ENCODE peak calls at places on chromosomes 16 and 17, in seven cellular contexts. One of them, this sample, is unnamed.

GRCh38 chr17:77349976-77350830 is 209.4 kb downstream of the SEC14L1 start:
- DNase-seq in lower leg skin: peak; percentile 16
- DNase-seq in DND-41: no peak
- DNase-seq in M059J: no peak
- DNase-seq in hippocampal formation: no peak
- DNase-seq in CD8-positive, alpha-beta T cell: no peak
- DNase-seq in stimulated activated CD8-positive, alpha-beta memory T cell treated with anti-CD3 and anti-CD28 coated beads, Interleukin-4, amount 100 ng/mL, for 1 hour: no peak
- DNase-seq in this sample: no peak

GRCh38 chr16:88466175-88466862 is 13.2 kb downstream of the ZFPM1 start:
- DNase-seq in DND-41: no peak
- DNase-seq in hippocampal formation: no peak
- DNase-seq in M059J: no peak
- DNase-seq in CD8-positive, alpha-beta T cell: peak; percentile 38
- DNase-seq in lower leg skin: no peak
- DNase-seq in stimulated activated CD8-positive, alpha-beta memory T cell treated with anti-CD3 and anti-CD28 coated beads, Interleukin-4, amount 100 ng/mL, for 1 hour: no peak
- DNase-seq in this sample: no peak

GRCh38 chr16:1342526-1343427 is 8.9 kb downstream of the TSR3 start:
- DNase-seq in DND-41: peak; percentile 99
- DNase-seq in lower leg skin: peak; percentile 92
- DNase-seq in hippocampal formation: peak; percentile 75
- DNase-seq in stimulated activated CD8-positive, alpha-beta memory T cell treated with anti-CD3 and anti-CD28 coated beads, Interleukin-4, amount 100 ng/mL, for 1 hour: peak; percentile 90
- DNase-seq in M059J: peak; percentile 86
- DNase-seq in CD8-positive, alpha-beta T cell: peak; percentile 98
- DNase-seq in this sample: peak; percentile 99

GRCh38 chr17:37081287-37081686 is 132.5 kb downstream of the AATF start:
- DNase-seq in lower leg skin: no peak
- DNase-seq in CD8-positive, alpha-beta T cell: no peak
- DNase-seq in stimulated activated CD8-positive, alpha-beta memory T cell treated with anti-CD3 and anti-CD28 coated beads, Interleukin-4, amount 100 ng/mL, for 1 hour: no peak
- DNase-seq in hippocampal formation: no peak
- DNase-seq in DND-41: no peak
- DNase-seq in M059J: no peak
- DNase-seq in this sample: no peak

GRCh38 chr17:31130286-31131224 is 35.8 kb downstream of the NF1 start:
- DNase-seq in hippocampal formation: no peak
- DNase-seq in stimulated activated CD8-positive, alpha-beta memory T cell treated with anti-CD3 and anti-CD28 coated beads, Interleukin-4, amount 100 ng/mL, for 1 hour: no peak
- DNase-seq in CD8-positive, alpha-beta T cell: no peak
- DNase-seq in M059J: no peak
- DNase-seq in DND-41: no peak
- DNase-seq in lower leg skin: no peak
- DNase-seq in this sample: no peak

GRCh38 chr17:12664252-12664651 is 1.4 kb upstream of the MYOCD start:
- DNase-seq in CD8-positive, alpha-beta T cell: no peak
- DNase-seq in DND-41: no peak
- DNase-seq in stimulated activated CD8-positive, alpha-beta memory T cell treated with anti-CD3 and anti-CD28 coated beads, Interleukin-4, amount 100 ng/mL, for 1 hour: no peak
- DNase-seq in M059J: no peak
- DNase-seq in lower leg skin: no peak
- DNase-seq in hippocampal formation: no peak
- DNase-seq in this sample: no peak

GRCh38 chr17:78341559-78342437 is 18.1 kb downstream of the SOCS3 start:
- DNase-seq in CD8-positive, alpha-beta T cell: no peak
- DNase-seq in DND-41: no peak
- DNase-seq in lower leg skin: no peak
- DNase-seq in hippocampal formation: peak; percentile 74
- DNase-seq in stimulated activated CD8-positive, alpha-beta memory T cell treated with anti-CD3 and anti-CD28 coated beads, Interleukin-4, amount 100 ng/mL, for 1 hour: no peak
- DNase-seq in M059J: peak; percentile 81
- DNase-seq in this sample: peak; percentile 81

GRCh38 chr16:84166796-84167695 is 19.8 kb downstream of the TAF1C start:
- DNase-seq in M059J: no peak
- DNase-seq in DND-41: no peak
- DNase-seq in hippocampal formation: no peak
- DNase-seq in CD8-positive, alpha-beta T cell: no peak
- DNase-seq in stimulated activated CD8-positive, alpha-beta memory T cell treated with anti-CD3 and anti-CD28 coated beads, Interleukin-4, amount 100 ng/mL, for 1 hour: no peak
- DNase-seq in lower leg skin: no peak
- DNase-seq in this sample: no peak

GRCh38 chr17:37107406-37108083 is 158.8 kb downstream of the AATF start:
- DNase-seq in lower leg skin: no peak
- DNase-seq in stimulated activated CD8-positive, alpha-beta memory T cell treated with anti-CD3 and anti-CD28 coated beads, Interleukin-4, amount 100 ng/mL, for 1 hour: no peak
- DNase-seq in DND-41: no peak
- DNase-seq in CD8-positive, alpha-beta T cell: no peak
- DNase-seq in M059J: no peak
- DNase-seq in hippocampal formation: peak; percentile 54
- DNase-seq in this sample: no peak

GRCh38 chr17:42192189-42193126 is 1.8 kb downstream of the GHDC start:
- DNase-seq in lower leg skin: no peak
- DNase-seq in M059J: no peak
- DNase-seq in CD8-positive, alpha-beta T cell: no peak
- DNase-seq in stimulated activated CD8-positive, alpha-beta memory T cell treated with anti-CD3 and anti-CD28 coated beads, Interleukin-4, amount 100 ng/mL, for 1 hour: no peak
- DNase-seq in hippocampal formation: no peak
- DNase-seq in DND-41: no peak
- DNase-seq in this sample: no peak

GRCh38 chr16:76162046-76162445 is 115.2 kb upstream of the CNTNAP4 start:
- DNase-seq in lower leg skin: no peak
- DNase-seq in hippocampal formation: peak; percentile 60
- DNase-seq in stimulated activated CD8-positive, alpha-beta memory T cell treated with anti-CD3 and anti-CD28 coated beads, Interleukin-4, amount 100 ng/mL, for 1 hour: no peak
- DNase-seq in DND-41: no peak
- DNase-seq in CD8-positive, alpha-beta T cell: no peak
- DNase-seq in M059J: no peak
- DNase-seq in this sample: no peak

GRCh38 chr16:65342231-65342866 is 220.5 kb upstream of the CDH11 start:
- DNase-seq in stimulated activated CD8-positive, alpha-beta memory T cell treated with anti-CD3 and anti-CD28 coated beads, Interleukin-4, amount 100 ng/mL, for 1 hour: no peak
- DNase-seq in hippocampal formation: no peak
- DNase-seq in DND-41: no peak
- DNase-seq in CD8-positive, alpha-beta T cell: no peak
- DNase-seq in M059J: peak; percentile 55
- DNase-seq in lower leg skin: no peak
- DNase-seq in this sample: no peak

GRCh38 chr16:84633622-84634021 is 14.7 kb upstream of the KLHL36 start:
- DNase-seq in lower leg skin: peak; percentile 37
- DNase-seq in M059J: no peak
- DNase-seq in DND-41: no peak
- DNase-seq in stimulated activated CD8-positive, alpha-beta memory T cell treated with anti-CD3 and anti-CD28 coated beads, Interleukin-4, amount 100 ng/mL, for 1 hour: no peak
- DNase-seq in CD8-positive, alpha-beta T cell: no peak
- DNase-seq in hippocampal formation: no peak
- DNase-seq in this sample: no peak

GRCh38 chr16:72783716-72784320 is 264.1 kb downstream of the ZFHX3 start:
- DNase-seq in lower leg skin: no peak
- DNase-seq in CD8-positive, alpha-beta T cell: no peak
- DNase-seq in DND-41: no peak
- DNase-seq in M059J: peak; percentile 54
- DNase-seq in stimulated activated CD8-positive, alpha-beta memory T cell treated with anti-CD3 and anti-CD28 coated beads, Interleukin-4, amount 100 ng/mL, for 1 hour: no peak
- DNase-seq in hippocampal formation: no peak
- DNase-seq in this sample: no peak

GRCh38 chr16:75589301-75589700 is 23.1 kb downstream of the GABARAPL2 start:
- DNase-seq in CD8-positive, alpha-beta T cell: no peak
- DNase-seq in lower leg skin: no peak
- DNase-seq in DND-41: no peak
- DNase-seq in hippocampal formation: peak; percentile 21
- DNase-seq in stimulated activated CD8-positive, alpha-beta memory T cell treated with anti-CD3 and anti-CD28 coated beads, Interleukin-4, amount 100 ng/mL, for 1 hour: no peak
- DNase-seq in M059J: no peak
- DNase-seq in this sample: no peak

GRCh38 chr17:65509032-65509431 is 52.4 kb downstream of the AXIN2 start:
- DNase-seq in stimulated activated CD8-positive, alpha-beta memory T cell treated with anti-CD3 and anti-CD28 coated beads, Interleukin-4, amount 100 ng/mL, for 1 hour: no peak
- DNase-seq in lower leg skin: no peak
- DNase-seq in M059J: no peak
- DNase-seq in DND-41: no peak
- DNase-seq in CD8-positive, alpha-beta T cell: no peak
- DNase-seq in hippocampal formation: no peak
- DNase-seq in this sample: no peak

GRCh38 chr17:77498875-77499698 is 358.3 kb downstream of the SEC14L1 start:
- DNase-seq in DND-41: peak; percentile 7
- DNase-seq in M059J: no peak
- DNase-seq in CD8-positive, alpha-beta T cell: no peak
- DNase-seq in lower leg skin: no peak
- DNase-seq in stimulated activated CD8-positive, alpha-beta memory T cell treated with anti-CD3 and anti-CD28 coated beads, Interleukin-4, amount 100 ng/mL, for 1 hour: no peak
- DNase-seq in hippocampal formation: no peak
- DNase-seq in this sample: peak; percentile 42

GRCh38 chr17:9979463-9979995 is 74.5 kb upstream of the RCVRN start:
- DNase-seq in M059J: no peak
- DNase-seq in CD8-positive, alpha-beta T cell: no peak
- DNase-seq in DND-41: no peak
- DNase-seq in stimulated activated CD8-positive, alpha-beta memory T cell treated with anti-CD3 and anti-CD28 coated beads, Interleukin-4, amount 100 ng/mL, for 1 hour: no peak
- DNase-seq in lower leg skin: no peak
- DNase-seq in hippocampal formation: no peak
- DNase-seq in this sample: no peak

GRCh38 chr17:39547713-39548478 is 59.8 kb downstream of the NEUROD2 start:
- DNase-seq in hippocampal formation: no peak
- DNase-seq in M059J: peak; percentile 27
- DNase-seq in lower leg skin: peak; percentile 67
- DNase-seq in CD8-positive, alpha-beta T cell: peak; percentile 81
- DNase-seq in stimulated activated CD8-positive, alpha-beta memory T cell treated with anti-CD3 and anti-CD28 coated beads, Interleukin-4, amount 100 ng/mL, for 1 hour: peak; percentile 54
- DNase-seq in DND-41: peak; percentile 75
- DNase-seq in this sample: peak; percentile 71

GRCh38 chr16:75023019-75023418 is 24.2 kb downstream of the ZNRF1 start:
- DNase-seq in DND-41: no peak
- DNase-seq in stimulated activated CD8-positive, alpha-beta memory T cell treated with anti-CD3 and anti-CD28 coated beads, Interleukin-4, amount 100 ng/mL, for 1 hour: no peak
- DNase-seq in hippocampal formation: no peak
- DNase-seq in CD8-positive, alpha-beta T cell: no peak
- DNase-seq in M059J: peak; percentile 53
- DNase-seq in lower leg skin: no peak
- DNase-seq in this sample: no peak

GRCh38 chr16:30429418-30429677 is 482 bp downstream of the DCTPP1 start:
- DNase-seq in CD8-positive, alpha-beta T cell: no peak
- DNase-seq in lower leg skin: no peak
- DNase-seq in stimulated activated CD8-positive, alpha-beta memory T cell treated with anti-CD3 and anti-CD28 coated beads, Interleukin-4, amount 100 ng/mL, for 1 hour: no peak
- DNase-seq in DND-41: no peak
- DNase-seq in hippocampal formation: no peak
- DNase-seq in M059J: no peak
- DNase-seq in this sample: no peak

GRCh38 chr17:58756246-58757161 is 850 bp downstream of the PPM1E start:
- DNase-seq in DND-41: no peak
- DNase-seq in M059J: peak; percentile 8
- DNase-seq in hippocampal formation: no peak
- DNase-seq in lower leg skin: no peak
- DNase-seq in CD8-positive, alpha-beta T cell: peak; percentile 4
- DNase-seq in stimulated activated CD8-positive, alpha-beta memory T cell treated with anti-CD3 and anti-CD28 coated beads, Interleukin-4, amount 100 ng/mL, for 1 hour: no peak
- DNase-seq in this sample: peak; percentile 47

GRCh38 chr16:50842589-50842988 is 100.7 kb downstream of the CYLD start:
- DNase-seq in CD8-positive, alpha-beta T cell: no peak
- DNase-seq in stimulated activated CD8-positive, alpha-beta memory T cell treated with anti-CD3 and anti-CD28 coated beads, Interleukin-4, amount 100 ng/mL, for 1 hour: no peak
- DNase-seq in M059J: peak; percentile 79
- DNase-seq in lower leg skin: no peak
- DNase-seq in DND-41: no peak
- DNase-seq in hippocampal formation: no peak
- DNase-seq in this sample: no peak

GRCh38 chr17:13941781-13942180 is 127.5 kb upstream of the COX10 start:
- DNase-seq in hippocampal formation: no peak
- DNase-seq in CD8-positive, alpha-beta T cell: no peak
- DNase-seq in M059J: no peak
- DNase-seq in DND-41: no peak
- DNase-seq in lower leg skin: no peak
- DNase-seq in stimulated activated CD8-positive, alpha-beta memory T cell treated with anti-CD3 and anti-CD28 coated beads, Interleukin-4, amount 100 ng/mL, for 1 hour: no peak
- DNase-seq in this sample: no peak

GRCh38 chr17:77129568-77130301 is 11.0 kb upstream of the SEC14L1 start:
- DNase-seq in stimulated activated CD8-positive, alpha-beta memory T cell treated with anti-CD3 and anti-CD28 coated beads, Interleukin-4, amount 100 ng/mL, for 1 hour: no peak
- DNase-seq in DND-41: no peak
- DNase-seq in M059J: peak; percentile 50
- DNase-seq in hippocampal formation: peak; percentile 33
- DNase-seq in lower leg skin: no peak
- DNase-seq in CD8-positive, alpha-beta T cell: no peak
- DNase-seq in this sample: no peak

GRCh38 chr16:8936421-8936820 is 27.3 kb downstream of the USP7 start:
- DNase-seq in CD8-positive, alpha-beta T cell: peak; percentile 75
- DNase-seq in stimulated activated CD8-positive, alpha-beta memory T cell treated with anti-CD3 and anti-CD28 coated beads, Interleukin-4, amount 100 ng/mL, for 1 hour: peak; percentile 55
- DNase-seq in DND-41: peak; percentile 72
- DNase-seq in M059J: peak; percentile 69
- DNase-seq in hippocampal formation: no peak
- DNase-seq in lower leg skin: no peak
- DNase-seq in this sample: peak; percentile 66

GRCh38 chr16:15958703-15959348 is 9.4 kb downstream of the ABCC1 start:
- DNase-seq in DND-41: no peak
- DNase-seq in lower leg skin: no peak
- DNase-seq in CD8-positive, alpha-beta T cell: peak; percentile 21
- DNase-seq in hippocampal formation: no peak
- DNase-seq in M059J: peak; percentile 59
- DNase-seq in stimulated activated CD8-positive, alpha-beta memory T cell treated with anti-CD3 and anti-CD28 coated beads, Interleukin-4, amount 100 ng/mL, for 1 hour: no peak
- DNase-seq in this sample: no peak

GRCh38 chr17:50675627-50676026 is 32.1 kb downstream of the ANKRD40 start:
- DNase-seq in DND-41: no peak
- DNase-seq in lower leg skin: no peak
- DNase-seq in hippocampal formation: no peak
- DNase-seq in M059J: no peak
- DNase-seq in stimulated activated CD8-positive, alpha-beta memory T cell treated with anti-CD3 and anti-CD28 coated beads, Interleukin-4, amount 100 ng/mL, for 1 hour: no peak
- DNase-seq in CD8-positive, alpha-beta T cell: no peak
- DNase-seq in this sample: no peak

GRCh38 chr17:31558748-31559646 is 167.5 kb downstream of the RAB11FIP4 start:
- DNase-seq in hippocampal formation: peak; percentile 75
- DNase-seq in M059J: peak; percentile 79
- DNase-seq in CD8-positive, alpha-beta T cell: peak; percentile 59
- DNase-seq in stimulated activated CD8-positive, alpha-beta memory T cell treated with anti-CD3 and anti-CD28 coated beads, Interleukin-4, amount 100 ng/mL, for 1 hour: peak; percentile 16
- DNase-seq in DND-41: peak; percentile 67
- DNase-seq in lower leg skin: peak; percentile 58
- DNase-seq in this sample: peak; percentile 80

GRCh38 chr17:55134486-55135157 is 130.1 kb upstream of the HLF start:
- DNase-seq in lower leg skin: no peak
- DNase-seq in DND-41: no peak
- DNase-seq in M059J: no peak
- DNase-seq in stimulated activated CD8-positive, alpha-beta memory T cell treated with anti-CD3 and anti-CD28 coated beads, Interleukin-4, amount 100 ng/mL, for 1 hour: no peak
- DNase-seq in CD8-positive, alpha-beta T cell: no peak
- DNase-seq in hippocampal formation: no peak
- DNase-seq in this sample: no peak

GRCh38 chr16:86222541-86222940 is 287.8 kb upstream of the FOXF1 start:
- DNase-seq in lower leg skin: no peak
- DNase-seq in CD8-positive, alpha-beta T cell: no peak
- DNase-seq in DND-41: no peak
- DNase-seq in hippocampal formation: no peak
- DNase-seq in stimulated activated CD8-positive, alpha-beta memory T cell treated with anti-CD3 and anti-CD28 coated beads, Interleukin-4, amount 100 ng/mL, for 1 hour: no peak
- DNase-seq in M059J: peak; percentile 39
- DNase-seq in this sample: no peak

GRCh38 chr16:58236231-58236690 is 38.4 kb upstream of the CSNK2A2 start:
- DNase-seq in lower leg skin: peak; percentile 70
- DNase-seq in stimulated activated CD8-positive, alpha-beta memory T cell treated with anti-CD3 and anti-CD28 coated beads, Interleukin-4, amount 100 ng/mL, for 1 hour: peak; percentile 29
- DNase-seq in DND-41: peak; percentile 78
- DNase-seq in CD8-positive, alpha-beta T cell: peak; percentile 64
- DNase-seq in hippocampal formation: peak; percentile 45
- DNase-seq in M059J: peak; percentile 71
- DNase-seq in this sample: peak; percentile 62

GRCh38 chr17:36464765-36465088 is 21.8 kb upstream of the ZNHIT3 start:
- DNase-seq in CD8-positive, alpha-beta T cell: no peak
- DNase-seq in hippocampal formation: no peak
- DNase-seq in stimulated activated CD8-positive, alpha-beta memory T cell treated with anti-CD3 and anti-CD28 coated beads, Interleukin-4, amount 100 ng/mL, for 1 hour: no peak
- DNase-seq in lower leg skin: no peak
- DNase-seq in DND-41: no peak
- DNase-seq in M059J: no peak
- DNase-seq in this sample: no peak

GRCh38 chr16:30005341-30006094 is 5.3 kb downstream of the DOC2A start:
- DNase-seq in CD8-positive, alpha-beta T cell: peak; percentile 46
- DNase-seq in hippocampal formation: no peak
- DNase-seq in stimulated activated CD8-positive, alpha-beta memory T cell treated with anti-CD3 and anti-CD28 coated beads, Interleukin-4, amount 100 ng/mL, for 1 hour: no peak
- DNase-seq in M059J: peak; percentile 40
- DNase-seq in DND-41: peak; percentile 49
- DNase-seq in lower leg skin: no peak
- DNase-seq in this sample: no peak

GRCh38 chr16:23959069-23959800 is 123.5 kb downstream of the PRKCB start:
- DNase-seq in DND-41: no peak
- DNase-seq in hippocampal formation: no peak
- DNase-seq in lower leg skin: no peak
- DNase-seq in M059J: no peak
- DNase-seq in stimulated activated CD8-positive, alpha-beta memory T cell treated with anti-CD3 and anti-CD28 coated beads, Interleukin-4, amount 100 ng/mL, for 1 hour: no peak
- DNase-seq in CD8-positive, alpha-beta T cell: no peak
- DNase-seq in this sample: no peak

This sample was measured in B cell.